ENCODE peak calls at places on chromosome 15, in four cellular contexts. One of them, this sample, is unnamed.

GRCh38 chr15:31268108-31268501 is 58.5 kb upstream of the KLF13 start:
- DNase-seq in stomach: peak
- DNase-seq in HCT116: no peak
- DNase-seq in tibial artery: peak
- DNase-seq in this sample: no peak

GRCh38 chr15:66851226-66852063 is 149.4 kb downstream of the SMAD6 start:
- DNase-seq in tibial artery: peak
- DNase-seq in stomach: peak
- DNase-seq in HCT116: peak
- DNase-seq in this sample: peak

GRCh38 chr15:36363335-36363734 is 216.1 kb upstream of the CDIN1 start:
- DNase-seq in stomach: no peak
- DNase-seq in HCT116: peak
- DNase-seq in tibial artery: no peak
- DNase-seq in this sample: peak

GRCh38 chr15:56798639-56799038 is 65.3 kb upstream of the ZNF280D start:
- DNase-seq in HCT116: no peak
- DNase-seq in tibial artery: no peak
- DNase-seq in stomach: no peak
- DNase-seq in this sample: no peak

GRCh38 chr15:57160823-57161560 is 215.3 kb upstream of the CGNL1 start:
- DNase-seq in stomach: no peak
- DNase-seq in tibial artery: no peak
- DNase-seq in HCT116: no peak
- DNase-seq in this sample: no peak

GRCh38 chr15:56250626-56251025 is 6.9 kb upstream of the RFX7 start:
- DNase-seq in stomach: no peak
- DNase-seq in tibial artery: no peak
- DNase-seq in HCT116: no peak
- DNase-seq in this sample: no peak

GRCh38 chr15:43516185-43516584 is 1.2 kb upstream of the MAP1A start:
- DNase-seq in stomach: no peak
- DNase-seq in tibial artery: peak
- DNase-seq in HCT116: no peak
- DNase-seq in this sample: no peak

GRCh38 chr15:56736308-56736707 is 3.0 kb upstream of the ZNF280D start:
- DNase-seq in stomach: no peak
- DNase-seq in HCT116: no peak
- DNase-seq in tibial artery: no peak
- DNase-seq in this sample: peak

GRCh38 chr15:90872481-90873184 is 4.2 kb downstream of the FURIN start:
- DNase-seq in stomach: no peak
- DNase-seq in HCT116: no peak
- DNase-seq in tibial artery: no peak
- DNase-seq in this sample: no peak

GRCh38 chr15:56095406-56095805 is 102.0 kb upstream of the NEDD4 start:
- DNase-seq in stomach: no peak
- DNase-seq in HCT116: no peak
- DNase-seq in tibial artery: no peak
- DNase-seq in this sample: no peak

GRCh38 chr15:84789762-84790161 is 27.4 kb upstream of the ALPK3 start:
- DNase-seq in stomach: no peak
- DNase-seq in HCT116: no peak
- DNase-seq in tibial artery: no peak
- DNase-seq in this sample: peak

GRCh38 chr15:93974804-93975481 is 256.4 kb upstream of the MCTP2 start:
- DNase-seq in tibial artery: no peak
- DNase-seq in stomach: no peak
- DNase-seq in HCT116: peak
- DNase-seq in this sample: peak

GRCh38 chr15:36605626-36606263 is 26.3 kb downstream of the CDIN1 start:
- DNase-seq in stomach: no peak
- DNase-seq in tibial artery: no peak
- DNase-seq in HCT116: no peak
- DNase-seq in this sample: no peak

GRCh38 chr15:52066842-52067544 is 45.6 kb downstream of the BCL2L10 start:
- DNase-seq in stomach: no peak
- DNase-seq in HCT116: no peak
- DNase-seq in tibial artery: no peak
- DNase-seq in this sample: no peak

GRCh38 chr15:100340721-100341661 is 784 bp downstream of the ADAMTS17 start:
- DNase-seq in HCT116: no peak
- DNase-seq in tibial artery: no peak
- DNase-seq in stomach: no peak
- DNase-seq in this sample: no peak

GRCh38 chr15:84982301-84982920 is 755 bp downstream of the PDE8A start:
- DNase-seq in tibial artery: peak
- DNase-seq in HCT116: no peak
- DNase-seq in stomach: peak
- DNase-seq in this sample: peak

GRCh38 chr15:48674876-48675275 is 29.4 kb upstream of the FBN1 start:
- DNase-seq in tibial artery: no peak
- DNase-seq in stomach: no peak
- DNase-seq in HCT116: no peak
- DNase-seq in this sample: no peak

GRCh38 chr15:33132722-33133345 is 61.7 kb downstream of the FMN1 start:
- DNase-seq in HCT116: peak
- DNase-seq in stomach: no peak
- DNase-seq in tibial artery: no peak
- DNase-seq in this sample: peak

GRCh38 chr15:41562784-41563198 is 3.8 kb downstream of the TYRO3 start:
- DNase-seq in stomach: no peak
- DNase-seq in tibial artery: no peak
- DNase-seq in HCT116: no peak
- DNase-seq in this sample: no peak

GRCh38 chr15:56369234-56369633 is 4.0 kb downstream of the TEX9 start:
- DNase-seq in stomach: no peak
- DNase-seq in tibial artery: no peak
- DNase-seq in HCT116: no peak
- DNase-seq in this sample: no peak

GRCh38 chr15:91857224-91857585 is 3.7 kb downstream of the SLCO3A1 start:
- DNase-seq in tibial artery: no peak
- DNase-seq in stomach: no peak
- DNase-seq in HCT116: no peak
- DNase-seq in this sample: no peak

GRCh38 chr15:33126559-33127290 is 67.8 kb downstream of the FMN1 start:
- DNase-seq in tibial artery: peak
- DNase-seq in stomach: peak
- DNase-seq in HCT116: peak
- DNase-seq in this sample: peak

GRCh38 chr15:71687902-71688508 is 122.3 kb upstream of the NR2E3 start:
- DNase-seq in tibial artery: no peak
- DNase-seq in HCT116: no peak
- DNase-seq in stomach: no peak
- DNase-seq in this sample: no peak

GRCh38 chr15:100727291-100727851 is 125.0 kb downstream of the ASB7 start:
- DNase-seq in HCT116: no peak
- DNase-seq in stomach: no peak
- DNase-seq in tibial artery: no peak
- DNase-seq in this sample: no peak

GRCh38 chr15:100966997-100967396 is 47.8 kb downstream of the LRRK1 start:
- DNase-seq in tibial artery: no peak
- DNase-seq in HCT116: no peak
- DNase-seq in stomach: no peak
- DNase-seq in this sample: no peak

GRCh38 chr15:52732551-52732950 is 53.4 kb upstream of the ATOSA start:
- DNase-seq in HCT116: no peak
- DNase-seq in tibial artery: no peak
- DNase-seq in stomach: no peak
- DNase-seq in this sample: no peak

DNA sequence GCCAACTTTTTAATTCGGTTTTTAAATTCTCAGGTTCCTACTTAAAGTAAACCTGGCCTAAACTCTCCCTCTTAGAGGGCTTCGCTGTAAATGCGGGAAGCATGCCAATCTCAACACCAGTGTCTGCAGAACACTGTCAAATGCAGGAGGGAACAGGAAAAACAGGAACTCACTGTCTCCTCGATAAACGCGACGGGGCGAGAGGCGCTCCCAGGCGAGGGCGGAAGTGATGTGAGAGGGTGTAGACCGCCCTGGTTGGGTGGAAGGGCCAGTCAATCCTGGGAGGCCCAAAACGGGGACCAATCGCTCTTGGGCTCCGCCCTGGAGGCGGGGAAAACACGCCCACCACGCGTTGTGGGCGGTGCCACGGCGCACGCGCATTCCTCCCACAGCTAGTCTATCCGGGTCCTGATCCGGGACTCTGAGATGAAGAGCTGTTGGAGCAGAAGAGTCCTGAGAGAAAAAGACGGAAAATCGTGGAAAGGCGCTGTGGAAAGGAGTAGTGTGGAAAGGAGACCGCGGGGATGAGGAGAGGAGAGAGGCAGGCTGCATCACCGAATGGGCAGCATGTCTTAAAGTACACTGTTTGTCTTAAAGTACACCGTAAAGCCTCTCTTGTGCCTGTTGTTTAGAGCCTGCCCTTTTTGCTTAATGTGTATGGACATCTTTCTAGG is 27.1 kb downstream of the SLC28A2 start:
- DNase-seq in tibial artery: peak
- DNase-seq in stomach: peak
- DNase-seq in HCT116: peak
- DNase-seq in this sample: peak
- H3K27ac ChIP-seq in tibial artery: peak
- H3K27ac ChIP-seq in stomach: peak
- H3K27ac ChIP-seq in HCT116: peak
- H3K27ac ChIP-seq in this sample: peak

GRCh38 chr15:74129411-74130088 is 836 bp upstream of the ISLR2 start:
- DNase-seq in HCT116: no peak
- DNase-seq in tibial artery: no peak
- DNase-seq in stomach: no peak
- DNase-seq in this sample: no peak
- H3K4me3 ChIP-seq in HCT116: no peak
- H3K4me3 ChIP-seq in tibial artery: peak
- H3K4me3 ChIP-seq in stomach: peak
- H3K4me3 ChIP-seq in this sample: no peak

GRCh38 chr15:61198722-61199121 is 30.4 kb downstream of the RORA start:
- DNase-seq in HCT116: no peak
- DNase-seq in tibial artery: no peak
- DNase-seq in stomach: no peak
- DNase-seq in this sample: no peak
- H3K27ac ChIP-seq in HCT116: no peak
- H3K27ac ChIP-seq in tibial artery: no peak
- H3K27ac ChIP-seq in stomach: no peak
- H3K27ac ChIP-seq in this sample: no peak

DNA sequence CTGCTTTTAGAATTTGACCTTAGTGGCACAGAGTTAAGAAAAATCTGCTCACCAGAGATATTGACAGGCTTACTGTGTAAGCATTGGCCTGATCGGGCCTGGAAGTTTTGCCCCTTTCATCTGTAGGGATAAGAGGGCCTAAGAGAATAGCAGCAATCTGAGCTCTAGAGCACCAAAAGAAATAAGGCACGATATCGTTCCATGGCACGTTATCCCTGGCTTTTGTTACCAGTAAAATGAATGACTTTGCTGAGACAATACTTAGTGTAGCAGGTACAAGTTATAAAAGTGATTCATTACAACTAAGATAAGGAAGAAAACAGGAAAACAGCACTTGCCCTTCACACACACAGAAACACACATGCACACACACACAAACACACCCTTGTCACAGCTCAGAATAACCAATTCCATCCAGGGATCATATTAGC is 5.0 kb downstream of the THBS1 start:
- DNase-seq in HCT116: no peak
- DNase-seq in stomach: no peak
- DNase-seq in tibial artery: no peak
- DNase-seq in this sample: no peak
- H3K4me3 ChIP-seq in HCT116: no peak
- H3K4me3 ChIP-seq in stomach: peak
- H3K4me3 ChIP-seq in tibial artery: peak
- H3K4me3 ChIP-seq in this sample: no peak

This sample was measured in cardiac muscle cell.